ENCODE peak calls at places on chromosomes 11 and 22, in five cellular contexts. E is uterus, T is GM23338, K is heart right ventricle, G is dorsolateral prefrontal cortex. V is an unnamed sample.
A peak's percentile ranks its signal among the peaks of the same experiment; 100 is the strongest.

GRCh38 chr11:31968774-31969433 is 122.0 kb upstream of the RCN1 start:
- DNase-seq in E (peak; percentile 19), T (no peak), K (peak; percentile 29), G (no peak), V (no peak)

GRCh38 chr11:132427611-132428010 is 1057.2 kb downstream of the NTM start:
- DNase-seq in E (no peak), T (no peak), K (no peak), G (no peak), V (no peak)

GRCh38 chr11:128054323-128054910 is 532.9 kb downstream of the ETS1 start:
- DNase-seq in E (no peak), T (no peak), K (no peak), G (no peak), V (no peak)

GRCh38 chr11:46321757-46322156 is 25.5 kb upstream of the DGKZ start:
- DNase-seq in E (no peak), T (no peak), K (no peak), G (no peak), V (no peak)

GRCh38 chr22:19460036-19460435 is 12.5 kb upstream of the C22orf39 start:
- DNase-seq in E (no peak), T (no peak), K (no peak), G (no peak), V (no peak)

GRCh38 chr11:460331-461199 is 10.5 kb downstream of the PTDSS2 start:
- DNase-seq in E (no peak), T (no peak), K (peak; percentile 54), G (no peak), V (peak; percentile 73)

GRCh38 chr11:95512177-95512576 is 277.4 kb downstream of the FAM76B start:
- DNase-seq in E (peak; percentile 73), T (no peak), K (no peak), G (no peak), V (no peak)

GRCh38 chr11:10540915-10541591 is at the start of gene RNF141:
- DNase-seq in E (peak; percentile 93), T (peak; percentile 97), K (peak; percentile 95), G (peak; percentile 97), V (peak; percentile 96)

GRCh38 chr11:62676698-62677097 is 2.2 kb downstream of the UBXN1 start:
- DNase-seq in E (no peak), T (no peak), K (no peak), G (no peak), V (no peak)

DNA sequence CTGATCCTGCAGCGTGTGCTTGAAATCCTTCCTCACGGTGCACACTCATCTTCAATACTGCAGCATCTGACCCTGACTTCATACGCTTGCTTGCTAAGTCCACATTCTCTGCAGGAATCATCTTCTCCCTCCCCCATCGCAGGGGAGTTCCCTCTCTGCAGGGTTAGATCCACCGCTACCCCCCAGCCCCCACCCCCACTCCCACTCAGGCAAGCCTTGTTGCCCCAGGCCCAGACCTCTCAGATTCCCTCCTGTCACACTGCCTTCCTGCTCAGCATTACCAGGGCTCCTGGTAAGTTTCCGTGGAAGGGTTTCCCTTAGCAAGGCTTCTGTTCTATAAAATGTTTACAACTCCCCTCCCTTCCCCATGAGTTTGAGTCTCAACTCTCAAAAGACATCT is 92.4 kb downstream of the ATXN10 start:
- DNase-seq in E (no peak), T (no peak), K (no peak), G (no peak), V (no peak)
- H3K27ac ChIP-seq in E (no peak overlapping the region), T (peak overlapping the region; percentile 35), K (no peak overlapping the region), G (peak overlapping the region; percentile 16), V (no peak overlapping the region)

DNA sequence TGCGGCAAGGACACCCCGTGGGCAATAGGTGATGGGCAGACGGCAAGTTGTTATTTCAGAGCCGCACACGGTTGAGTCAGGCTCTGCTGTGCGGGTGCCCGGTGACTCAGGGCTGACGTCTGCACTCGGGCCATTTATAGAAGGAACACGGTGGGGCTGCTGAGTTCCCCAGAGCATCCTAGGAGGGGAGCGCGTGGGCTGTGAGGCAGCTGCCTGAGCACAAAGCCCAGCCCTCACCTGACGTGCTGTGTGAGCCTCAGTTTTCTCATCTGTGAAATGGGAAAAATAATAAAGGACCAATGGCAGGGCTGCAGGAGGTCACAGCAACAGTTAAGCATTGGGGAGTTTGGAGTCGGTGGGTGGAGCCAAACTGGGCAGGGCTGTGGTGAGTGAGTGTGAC is 11.3 kb upstream of the RHOD start:
- DNase-seq in E (no peak), T (no peak), K (no peak), G (peak; percentile 72), V (no peak)
- TF ChIP-seq CTCF in E (no peak), T (no peak), K (no peak), G (no peak), V (no peak)

DNA sequence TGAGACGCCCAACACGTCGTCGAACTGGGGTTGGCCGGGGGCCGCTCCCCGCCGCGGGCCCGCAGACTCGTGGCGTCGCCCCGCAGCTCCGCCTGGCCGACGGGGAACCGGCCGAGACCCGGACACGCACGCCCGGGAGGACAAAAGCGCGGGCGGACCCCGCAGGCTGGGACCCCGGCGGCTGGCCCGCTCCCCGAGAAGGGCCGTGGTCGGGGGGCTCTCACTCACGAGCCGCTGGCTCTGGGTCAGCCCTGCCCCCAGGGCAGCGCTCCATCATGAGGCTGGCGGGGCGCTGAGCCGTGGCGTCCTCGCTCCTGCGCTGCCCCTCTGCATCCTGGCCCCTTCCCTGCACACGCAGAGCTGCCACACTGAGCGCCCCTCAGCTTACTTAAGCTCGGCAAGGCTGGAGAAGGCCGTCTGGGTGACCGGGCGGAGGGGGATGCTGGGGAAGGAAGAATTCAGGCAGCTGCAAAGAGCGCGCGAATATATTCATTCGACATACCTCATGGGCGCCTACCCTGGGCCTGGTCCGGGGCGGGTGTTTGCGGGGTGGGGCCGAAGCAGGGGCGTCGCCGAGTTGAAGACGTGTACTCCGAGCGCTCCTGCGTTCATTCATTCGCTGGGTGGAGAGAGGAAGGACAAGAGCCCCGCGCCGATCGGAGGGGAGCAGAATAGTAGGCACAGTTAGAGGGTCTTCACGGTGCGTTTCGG is 579 bp upstream of the CYB5R2 start:
- DNase-seq in E (peak; percentile 70), T (peak; percentile 90), K (no peak), G (no peak), V (no peak)
- H3K4me3 ChIP-seq in E (peak overlapping the region; percentile 50), T (peak overlapping the region; percentile 84), K (peak overlapping the region; percentile 58), G (peak overlapping the region; percentile 73), V (peak overlapping the region; percentile 72)

DNA sequence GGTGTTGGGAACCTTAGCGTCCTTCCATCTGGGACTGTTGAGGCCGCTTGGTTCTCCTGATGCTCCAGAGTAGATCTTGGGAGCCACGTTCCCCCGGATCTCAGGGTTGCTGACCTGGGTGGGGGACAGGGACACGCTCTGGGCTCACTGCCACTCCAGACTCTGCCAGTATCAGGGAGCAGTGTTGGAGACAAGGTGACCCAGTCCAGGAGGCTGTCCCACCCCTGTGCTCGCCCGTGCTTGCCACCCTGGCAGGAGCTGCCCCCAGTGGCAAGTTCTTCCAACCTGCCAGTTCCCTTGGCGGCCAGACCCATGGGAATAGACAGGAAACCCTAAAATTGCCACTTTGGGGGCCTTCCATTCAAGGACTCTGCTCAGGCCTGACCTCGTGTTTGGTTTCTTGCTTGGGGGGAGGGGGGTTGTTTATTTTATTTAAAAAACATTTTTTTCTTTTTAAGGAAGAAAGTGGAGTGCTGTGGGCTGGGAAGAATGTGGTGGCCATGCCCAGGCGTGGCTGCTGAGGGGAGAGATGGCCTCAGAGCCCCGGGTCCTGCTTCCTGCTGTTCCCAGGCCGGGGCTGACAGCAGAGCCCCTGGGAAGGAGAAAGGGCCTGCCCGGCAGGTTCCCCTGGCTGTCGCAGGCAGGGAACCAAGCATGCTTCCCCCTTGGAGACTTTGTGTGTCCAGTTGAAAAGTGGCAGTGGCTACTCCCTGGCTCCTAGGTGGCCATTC is 7.2 kb downstream of the GRK2 start:
- DNase-seq in E (peak; percentile 14), T (no peak), K (no peak), G (peak; percentile 38), V (no peak)
- H3K27ac ChIP-seq in E (peak overlapping the region; percentile 88), T (no peak overlapping the region), K (peak overlapping the region; percentile 94), G (peak overlapping the region; percentile 92), V (peak overlapping the region; percentile 94)

GRCh38 chr11:14308114-14308896 is 50.7 kb downstream of the RRAS2 start:
- DNase-seq in E (no peak), T (peak; percentile 64), K (no peak), G (no peak), V (no peak)
- TF ChIP-seq CTCF in E (peak; percentile 31), T (peak; percentile 67), K (peak; percentile 19), G (peak; percentile 17), V (peak; percentile 62)